ENCODE peak calls at places on chromosomes 1 and 21, in four cellular contexts. One of them, this sample, is unnamed. For H3K9me3, the result is how much of the 10 kb centered on the place peaks cover.

GRCh38 chr1:156859523-156860112 is 701 bp upstream of the INSRR start:
- DNase-seq in PC-3: peak
- DNase-seq in endothelial cell of umbilical vein: peak
- DNase-seq in fibroblast of lung: peak
- DNase-seq in this sample: peak

GRCh38 chr1:56331892-56332567 is 247.3 kb downstream of the PLPP3 start:
- DNase-seq in PC-3: peak
- DNase-seq in endothelial cell of umbilical vein: peak
- DNase-seq in fibroblast of lung: peak
- DNase-seq in this sample: peak

GRCh38 chr1:30840904-30841598 is 67.5 kb downstream of the SDC3 start:
- DNase-seq in PC-3: no peak
- DNase-seq in endothelial cell of umbilical vein: peak
- DNase-seq in fibroblast of lung: peak
- DNase-seq in this sample: no peak

GRCh38 chr1:67645495-67646144 is 39.4 kb upstream of the GADD45A start:
- DNase-seq in PC-3: peak
- DNase-seq in endothelial cell of umbilical vein: no peak
- DNase-seq in fibroblast of lung: peak
- DNase-seq in this sample: no peak

GRCh38 chr21:46069719-46070279 is 28.1 kb upstream of the COL6A2 start:
- DNase-seq in PC-3: no peak
- DNase-seq in endothelial cell of umbilical vein: no peak
- DNase-seq in fibroblast of lung: no peak
- DNase-seq in this sample: no peak

GRCh38 chr21:18041012-18041411 is 203.6 kb upstream of the CHODL start:
- DNase-seq in PC-3: peak
- DNase-seq in endothelial cell of umbilical vein: peak
- DNase-seq in fibroblast of lung: no peak
- DNase-seq in this sample: no peak

GRCh38 chr1:223052931-223053330 is 90.1 kb downstream of the TLR5 start:
- DNase-seq in PC-3: peak
- DNase-seq in endothelial cell of umbilical vein: no peak
- DNase-seq in fibroblast of lung: no peak
- DNase-seq in this sample: no peak

GRCh38 chr1:21295059-21295401 is 4.8 kb upstream of the ECE1 start:
- DNase-seq in PC-3: peak
- DNase-seq in endothelial cell of umbilical vein: peak
- DNase-seq in fibroblast of lung: no peak
- DNase-seq in this sample: peak

GRCh38 chr1:910881-911721 is 12.6 kb upstream of the SAMD11 start:
- DNase-seq in PC-3: peak
- DNase-seq in endothelial cell of umbilical vein: no peak
- DNase-seq in fibroblast of lung: no peak
- DNase-seq in this sample: peak

GRCh38 chr1:9200441-9200840 is 34.1 kb upstream of the H6PD start:
- DNase-seq in PC-3: no peak
- DNase-seq in endothelial cell of umbilical vein: no peak
- DNase-seq in fibroblast of lung: no peak
- DNase-seq in this sample: no peak

GRCh38 chr1:94973271-94973922 is 46.5 kb upstream of the CNN3 start:
- DNase-seq in PC-3: no peak
- DNase-seq in endothelial cell of umbilical vein: no peak
- DNase-seq in fibroblast of lung: no peak
- DNase-seq in this sample: peak

GRCh38 chr1:54559771-54560231 is 11.8 kb downstream of the ACOT11 start:
- DNase-seq in PC-3: no peak
- DNase-seq in endothelial cell of umbilical vein: no peak
- DNase-seq in fibroblast of lung: no peak
- DNase-seq in this sample: no peak

GRCh38 chr1:2300004-2300771 is 72.1 kb downstream of the SKI start:
- DNase-seq in PC-3: no peak
- DNase-seq in endothelial cell of umbilical vein: no peak
- DNase-seq in fibroblast of lung: no peak
- DNase-seq in this sample: no peak

GRCh38 chr1:164343189-164343588 is 215.8 kb upstream of the PBX1 start:
- DNase-seq in PC-3: no peak
- DNase-seq in endothelial cell of umbilical vein: no peak
- DNase-seq in fibroblast of lung: no peak
- DNase-seq in this sample: no peak

GRCh38 chr1:29121951-29122661 is 1.6 kb downstream of the TMEM200B start:
- DNase-seq in PC-3: peak
- DNase-seq in endothelial cell of umbilical vein: peak
- DNase-seq in fibroblast of lung: peak
- DNase-seq in this sample: no peak

GRCh38 chr1:1631793-1632420 is at the start of gene MMP23B:
- DNase-seq in PC-3: peak
- DNase-seq in endothelial cell of umbilical vein: no peak
- DNase-seq in fibroblast of lung: peak
- DNase-seq in this sample: no peak

GRCh38 chr1:96090134-96090533 is 631.5 kb upstream of the PTBP2 start:
- DNase-seq in PC-3: no peak
- DNase-seq in endothelial cell of umbilical vein: no peak
- DNase-seq in fibroblast of lung: peak
- DNase-seq in this sample: no peak

GRCh38 chr1:203320546-203321272 is 15.4 kb downstream of the BTG2 start:
- DNase-seq in PC-3: no peak
- DNase-seq in endothelial cell of umbilical vein: peak
- DNase-seq in fibroblast of lung: no peak
- DNase-seq in this sample: peak

GRCh38 chr1:228091084-228091483 is 8.6 kb downstream of the ARF1 start:
- DNase-seq in PC-3: no peak
- DNase-seq in endothelial cell of umbilical vein: no peak
- DNase-seq in fibroblast of lung: no peak
- DNase-seq in this sample: no peak

GRCh38 chr1:230268371-230269170 is 157.6 kb downstream of the PGBD5 start:
- DNase-seq in PC-3: peak
- DNase-seq in endothelial cell of umbilical vein: peak
- DNase-seq in fibroblast of lung: peak
- DNase-seq in this sample: peak

GRCh38 chr1:33653226-33653625 is 180.8 kb downstream of the ZSCAN20 start:
- DNase-seq in PC-3: no peak
- DNase-seq in endothelial cell of umbilical vein: no peak
- DNase-seq in fibroblast of lung: no peak
- DNase-seq in this sample: no peak

GRCh38 chr1:156504821-156505678 is 4.5 kb upstream of the MEF2D start:
- DNase-seq in PC-3: peak
- DNase-seq in endothelial cell of umbilical vein: peak
- DNase-seq in fibroblast of lung: peak
- DNase-seq in this sample: peak

GRCh38 chr1:167661527-167662436 is 31.8 kb downstream of the RCSD1 start:
- DNase-seq in PC-3: peak
- DNase-seq in endothelial cell of umbilical vein: peak
- DNase-seq in fibroblast of lung: peak
- DNase-seq in this sample: peak

GRCh38 chr1:53620620-53620957 is 118.4 kb downstream of the GLIS1 start:
- DNase-seq in PC-3: no peak
- DNase-seq in endothelial cell of umbilical vein: no peak
- DNase-seq in fibroblast of lung: no peak
- DNase-seq in this sample: no peak

GRCh38 chr21:45248893-45249381 is 38.8 kb downstream of the POFUT2 start:
- DNase-seq in PC-3: no peak
- DNase-seq in endothelial cell of umbilical vein: no peak
- DNase-seq in fibroblast of lung: peak
- DNase-seq in this sample: peak

GRCh38 chr1:201125805-201126204 is 1.2 kb downstream of the ASCL5 start:
- DNase-seq in PC-3: no peak
- DNase-seq in endothelial cell of umbilical vein: no peak
- DNase-seq in fibroblast of lung: no peak
- DNase-seq in this sample: no peak

GRCh38 chr1:201126463-201126831 is 537 bp downstream of the ASCL5 start:
- DNase-seq in PC-3: no peak
- DNase-seq in endothelial cell of umbilical vein: no peak
- DNase-seq in fibroblast of lung: no peak
- DNase-seq in this sample: no peak

GRCh38 chr1:201122321-201123017 is 4.5 kb downstream of the ASCL5 start:
- DNase-seq in PC-3: peak
- DNase-seq in endothelial cell of umbilical vein: no peak
- DNase-seq in fibroblast of lung: no peak
- DNase-seq in this sample: no peak

GRCh38 chr1:201125019-201125418 is 2.0 kb downstream of the ASCL5 start:
- DNase-seq in PC-3: no peak
- DNase-seq in endothelial cell of umbilical vein: peak
- DNase-seq in fibroblast of lung: no peak
- DNase-seq in this sample: no peak

GRCh38 chr1:201123866-201124265 is 3.1 kb downstream of the ASCL5 start:
- DNase-seq in PC-3: peak
- DNase-seq in endothelial cell of umbilical vein: no peak
- DNase-seq in fibroblast of lung: no peak
- DNase-seq in this sample: no peak
- H3K9me3 ChIP-seq in PC-3: under half
- H3K9me3 ChIP-seq in endothelial cell of umbilical vein: under half
- H3K9me3 ChIP-seq in fibroblast of lung: under half
- H3K9me3 ChIP-seq in this sample: under half

DNA sequence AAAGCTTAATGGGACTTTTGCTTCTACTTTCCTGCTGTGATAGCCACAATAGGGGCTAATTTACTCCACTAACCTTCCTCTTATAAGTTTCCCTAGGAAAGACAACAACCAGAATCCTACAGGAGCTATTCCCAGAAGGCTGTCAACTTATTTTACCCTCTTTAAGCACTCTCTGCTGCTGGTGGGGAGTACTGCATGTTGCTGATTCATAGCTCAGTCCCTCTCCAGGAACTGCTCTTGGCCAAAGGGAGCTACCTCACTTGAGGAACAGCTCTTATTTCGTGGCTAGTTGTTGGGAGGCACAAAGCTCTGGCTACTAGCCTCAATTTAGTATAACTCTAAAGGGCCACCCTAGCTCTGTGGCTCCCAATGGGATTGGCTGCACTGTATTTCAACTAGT is 37.2 kb downstream of the ADSS2 start:
- DNase-seq in PC-3: peak
- DNase-seq in endothelial cell of umbilical vein: peak
- DNase-seq in fibroblast of lung: peak
- DNase-seq in this sample: peak
- TF ChIP-seq CTCF in PC-3: peak
- TF ChIP-seq CTCF in endothelial cell of umbilical vein: peak
- TF ChIP-seq CTCF in fibroblast of lung: peak
- TF ChIP-seq CTCF in this sample: peak

DNA sequence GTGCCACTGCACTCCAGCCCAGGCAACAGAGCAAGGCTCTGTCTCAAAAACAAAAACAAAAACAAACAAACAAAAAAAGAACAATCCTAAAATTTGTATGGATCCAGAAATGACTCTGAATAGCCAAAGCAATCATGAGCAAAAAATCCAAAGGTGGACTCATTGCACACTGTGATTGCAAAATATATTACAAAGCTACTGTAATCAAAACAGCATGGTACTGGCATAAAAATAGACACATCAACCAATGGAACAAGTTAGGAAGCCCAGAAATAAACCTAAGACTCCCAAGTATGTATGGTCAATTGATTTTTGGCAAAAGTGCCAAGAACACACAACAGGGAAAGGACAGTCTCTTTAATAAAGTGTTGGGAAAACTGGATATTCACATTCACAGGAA is 19.9 kb downstream of the ERO1B start:
- DNase-seq in PC-3: no peak
- DNase-seq in endothelial cell of umbilical vein: no peak
- DNase-seq in fibroblast of lung: no peak
- DNase-seq in this sample: no peak
- H3K9me3 ChIP-seq in PC-3: under half
- H3K9me3 ChIP-seq in endothelial cell of umbilical vein: under half
- H3K9me3 ChIP-seq in fibroblast of lung: under half
- H3K9me3 ChIP-seq in this sample: under half

GRCh38 chr1:234839663-234840062 is 229.7 kb upstream of the IRF2BP2 start:
- DNase-seq in PC-3: peak
- DNase-seq in endothelial cell of umbilical vein: no peak
- DNase-seq in fibroblast of lung: no peak
- DNase-seq in this sample: no peak
- TF ChIP-seq CTCF in PC-3: no peak
- TF ChIP-seq CTCF in endothelial cell of umbilical vein: no peak
- TF ChIP-seq CTCF in fibroblast of lung: no peak
- TF ChIP-seq CTCF in this sample: no peak

GRCh38 chr1:192635041-192635440 is 906 bp upstream of the RGS13 start:
- DNase-seq in PC-3: no peak
- DNase-seq in endothelial cell of umbilical vein: no peak
- DNase-seq in fibroblast of lung: no peak
- DNase-seq in this sample: no peak
- H3K9me3 ChIP-seq in PC-3: under half
- H3K9me3 ChIP-seq in endothelial cell of umbilical vein: under half
- H3K9me3 ChIP-seq in fibroblast of lung: under half
- H3K9me3 ChIP-seq in this sample: under half

GRCh38 chr1:6171546-6172124 is 8.5 kb downstream of the CHD5 start:
- DNase-seq in PC-3: peak
- DNase-seq in endothelial cell of umbilical vein: peak
- DNase-seq in fibroblast of lung: no peak
- DNase-seq in this sample: no peak
- TF ChIP-seq CTCF in PC-3: peak
- TF ChIP-seq CTCF in endothelial cell of umbilical vein: peak
- TF ChIP-seq CTCF in fibroblast of lung: peak
- TF ChIP-seq CTCF in this sample: peak